ENCODE peak calls at places on chromosomes 6 and 20, in nine cellular contexts. S is brain microvascular endothelial cell; K is bronchial epithelial cell; U is heart left ventricle; I is CD4-positive, alpha-beta T cell; Q is transverse colon; G is uterus; B is dorsolateral prefrontal cortex; W is CD4-positive, alpha-beta memory T cell. L is an unnamed sample.

GRCh38 chr20:60138263-60139127 is 180.3 kb downstream of the CDH26 start:
- DNase-seq in Q (peak; percentile 48), K (peak; percentile 27), U (no peak), B (peak; percentile 13), G (peak; percentile 35), I (no peak), W (no peak), S (peak; percentile 50), L (no peak)

GRCh38 chr6:142302427-142303190 is 802 bp downstream of the ADGRG6 start:
- DNase-seq in U (no peak), G (no peak), W (no peak), K (peak; percentile 84), B (no peak), Q (no peak), I (no peak), S (no peak), L (no peak)

GRCh38 chr20:61135966-61136365 is 116.1 kb upstream of the CDH4 start:
- DNase-seq in I (no peak), W (no peak), G (no peak), U (no peak), Q (no peak), S (no peak), B (no peak), K (no peak), L (no peak)

GRCh38 chr20:62080249-62080993 is 14.7 kb upstream of the TAF4 start:
- DNase-seq in I (no peak), B (no peak), Q (no peak), K (no peak), W (no peak), U (no peak), S (no peak), G (no peak), L (no peak)

GRCh38 chr6:157298325-157298724 is 25.0 kb downstream of the TMEM242 start:
- DNase-seq in S (no peak), W (no peak), G (no peak), I (no peak), U (no peak), K (peak; percentile 84), B (no peak), Q (no peak), L (no peak)

GRCh38 chr6:54681267-54681666 is 165.3 kb upstream of the FAM83B start:
- DNase-seq in G (no peak), K (no peak), W (no peak), S (no peak), U (no peak), Q (no peak), B (no peak), I (no peak), L (no peak)

GRCh38 chr6:25007269-25007699 is 71.5 kb upstream of the RIPOR2 start:
- DNase-seq in U (no peak), W (peak; percentile 71), G (no peak), I (no peak), K (no peak), Q (no peak), B (no peak), S (no peak), L (no peak)

GRCh38 chr6:11251553-11252358 is 19.3 kb upstream of the NEDD9 start:
- DNase-seq in Q (peak; percentile 44), I (no peak), G (peak; percentile 71), U (peak; percentile 55), B (peak; percentile 52), K (peak; percentile 80), S (peak; percentile 72), W (no peak), L (peak; percentile 89)

GRCh38 chr6:116596815-116597214 is 19.5 kb upstream of the RSPH4A start:
- DNase-seq in B (no peak), U (no peak), W (no peak), Q (no peak), I (no peak), S (peak; percentile 11), G (no peak), K (no peak), L (no peak)

GRCh38 chr20:58450259-58450658 is 61.2 kb downstream of the VAPB start:
- DNase-seq in G (no peak), I (no peak), S (no peak), W (no peak), Q (no peak), K (no peak), B (no peak), U (no peak), L (no peak)

GRCh38 chr6:42177514-42178364 is 4.6 kb downstream of the GUCA1A start:
- DNase-seq in W (no peak), B (no peak), S (no peak), K (no peak), Q (no peak), U (no peak), G (no peak), I (no peak), L (no peak)

GRCh38 chr6:47242483-47243386 is 67.0 kb downstream of the TNFRSF21 start:
- DNase-seq in U (peak; percentile 85), S (peak; percentile 90), W (peak; percentile 55), I (peak; percentile 44), B (peak; percentile 91), G (peak; percentile 84), Q (peak; percentile 93), K (peak; percentile 93), L (peak; percentile 52)

GRCh38 chr20:46959821-46960220 is 65.2 kb downstream of the EYA2 start:
- DNase-seq in K (no peak), U (no peak), B (no peak), S (no peak), Q (no peak), I (no peak), W (no peak), G (no peak), L (no peak)

GRCh38 chr6:90891338-90891715 is 304.5 kb upstream of the MAP3K7 start:
- DNase-seq in Q (no peak), U (no peak), B (no peak), K (no peak), G (no peak), I (no peak), W (no peak), S (no peak), L (no peak)

GRCh38 chr6:168302534-168302933 is 17.0 kb downstream of the DACT2 start:
- DNase-seq in Q (peak; percentile 32), B (no peak), W (no peak), G (no peak), S (no peak), K (no peak), U (no peak), I (no peak), L (no peak)
- H3K27me3 ChIP-seq in Q (no peaks in the 10 kb centered on the region), B (no peaks in the 10 kb centered on the region), W (no peaks in the 10 kb centered on the region), G (no peaks in the 10 kb centered on the region), S (no peaks in the 10 kb centered on the region), K (no peaks in the 10 kb centered on the region), U (no peaks in the 10 kb centered on the region), I (peaks cover 6% of the 10 kb centered on the region), L (no peaks in the 10 kb centered on the region)

GRCh38 chr6:37617073-37617472 is 80.6 kb downstream of the MDGA1 start:
- DNase-seq in U (no peak), Q (no peak), W (no peak), S (no peak), G (no peak), B (no peak), I (no peak), K (no peak), L (no peak)

GRCh38 chr6:37620519-37620918 is 77.2 kb downstream of the MDGA1 start:
- DNase-seq in U (no peak), B (no peak), I (no peak), G (no peak), W (no peak), Q (peak; percentile 12), S (no peak), K (no peak), L (no peak)

GRCh38 chr6:37622639-37623038 is 75.0 kb downstream of the MDGA1 start:
- DNase-seq in S (no peak), Q (no peak), U (no peak), G (no peak), I (no peak), K (peak; percentile 44), B (no peak), W (no peak), L (no peak)

GRCh38 chr6:37615564-37616340 is 81.9 kb downstream of the MDGA1 start:
- DNase-seq in G (no peak), K (no peak), W (no peak), U (no peak), I (no peak), B (no peak), S (peak; percentile 52), Q (no peak), L (no peak)

GRCh38 chr6:37618916-37619605 is 78.6 kb downstream of the MDGA1 start:
- DNase-seq in U (no peak), B (no peak), K (no peak), I (no peak), Q (no peak), G (no peak), S (no peak), W (no peak), L (no peak)
- H3K27me3 ChIP-seq in U (peaks cover 10% of the 10 kb centered on the region), B (no peaks in the 10 kb centered on the region), K (no peaks in the 10 kb centered on the region), I (no peaks in the 10 kb centered on the region), Q (peaks cover 20% of the 10 kb centered on the region), G (no peaks in the 10 kb centered on the region), S (no peaks in the 10 kb centered on the region), W (no peaks in the 10 kb centered on the region), L (no peaks in the 10 kb centered on the region)

DNA sequence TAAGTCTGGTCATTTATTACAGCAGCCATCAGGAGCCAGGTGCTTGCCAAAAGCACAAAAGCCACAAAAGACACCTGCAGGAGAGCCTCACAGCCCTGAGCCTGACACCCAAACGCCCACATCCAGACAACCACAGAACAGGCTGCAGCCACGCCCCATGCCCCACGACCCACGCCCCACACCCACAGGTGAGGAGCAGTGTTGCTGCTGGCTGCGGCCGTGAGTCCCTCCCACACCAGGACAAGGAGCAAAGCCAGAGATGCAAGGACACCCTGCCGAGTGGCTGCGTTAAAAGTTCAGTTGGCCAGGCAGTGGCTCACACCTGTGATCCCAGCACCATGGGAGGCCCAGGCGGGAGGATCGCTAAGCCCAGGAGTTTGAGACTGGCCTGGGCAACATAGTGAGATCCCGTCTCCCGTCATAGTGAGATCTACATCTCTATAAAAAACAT is 43.0 kb downstream of the SLC2A4RG start:
- DNase-seq in S (no peak), U (no peak), G (no peak), W (no peak), K (no peak), B (no peak), I (no peak), Q (no peak), L (no peak)
- H3K27me3 ChIP-seq in S (no peaks in the 10 kb centered on the region), U (no peaks in the 10 kb centered on the region), G (no peaks in the 10 kb centered on the region), W (no peaks in the 10 kb centered on the region), K (no peaks in the 10 kb centered on the region), B (no peaks in the 10 kb centered on the region), I (no peaks in the 10 kb centered on the region), Q (no peaks in the 10 kb centered on the region), L (no peaks in the 10 kb centered on the region)

GRCh38 chr6:7546383-7546782 is 4.9 kb downstream of the DSP start:
- DNase-seq in Q (no peak), S (no peak), I (no peak), K (no peak), B (no peak), W (no peak), G (no peak), U (no peak), L (no peak)
- H3K27me3 ChIP-seq in Q (peaks cover 26% of the 10 kb centered on the region), S (no peaks in the 10 kb centered on the region), I (peaks cover 73% of the 10 kb centered on the region), K (no peaks in the 10 kb centered on the region), B (peaks cover 36% of the 10 kb centered on the region), W (peaks cover 16% of the 10 kb centered on the region), G (peaks cover 8% of the 10 kb centered on the region), U (peaks cover 81% of the 10 kb centered on the region), L (no peaks in the 10 kb centered on the region)